ENCODE peak calls at places on chromosome 6, in four cellular contexts. U is type B pancreatic cell, S is T1000, Q is activated gamma-delta T cell treated with Interleukin-2 at 50 U/mL for 16 hours. Z is an unnamed sample.

GRCh38 chr6:142726616-142727015 is 218.4 kb downstream of the HIVEP2 start:
- DNase-seq in U (no peak), S (no peak), Q (no peak), Z (no peak)

GRCh38 chr6:71982385-71982784 is 96.0 kb downstream of the RIMS1 start:
- DNase-seq in U (no peak), S (no peak), Q (no peak), Z (no peak)

GRCh38 chr6:44237813-44238433 is 9.0 kb upstream of the HSP90AB1 start:
- DNase-seq in U (peak), S (peak), Q (peak), Z (peak)

GRCh38 chr6:116398366-116399005 is 27.7 kb downstream of the DSE start:
- DNase-seq in U (no peak), S (no peak), Q (no peak), Z (no peak)

GRCh38 chr6:43250992-43251373 is 7.7 kb downstream of the TTBK1 start:
- DNase-seq in U (no peak), S (no peak), Q (no peak), Z (peak)

GRCh38 chr6:24858154-24858801 is 59.6 kb upstream of the ARMH2 start:
- DNase-seq in U (no peak), S (no peak), Q (peak), Z (no peak)

GRCh38 chr6:150334790-150335783 is 33.7 kb upstream of the IYD start:
- DNase-seq in U (no peak), S (no peak), Q (peak), Z (no peak)

GRCh38 chr6:144659202-144659731 is 374.1 kb downstream of the UTRN start:
- DNase-seq in U (no peak), S (no peak), Q (no peak), Z (no peak)

GRCh38 chr6:24666097-24666615 is 543 bp downstream of the TDP2 start:
- DNase-seq in U (no peak), S (no peak), Q (peak), Z (no peak)

GRCh38 chr6:133577851-133578250 is 311.1 kb upstream of the TCF21 start:
- DNase-seq in U (no peak), S (no peak), Q (no peak), Z (no peak)

GRCh38 chr6:2237001-2237400 is 8.4 kb downstream of the GMDS start:
- DNase-seq in U (no peak), S (no peak), Q (no peak), Z (no peak)

GRCh38 chr6:7243188-7243942 is 69.6 kb downstream of the SSR1 start:
- DNase-seq in U (no peak), S (peak), Q (peak), Z (no peak)

GRCh38 chr6:17710331-17710730 is 3.6 kb upstream of the NUP153 start:
- DNase-seq in U (no peak), S (no peak), Q (no peak), Z (no peak)

GRCh38 chr6:56716229-56716628 is 73.5 kb upstream of the DST start:
- DNase-seq in U (no peak), S (no peak), Q (no peak), Z (no peak)

GRCh38 chr6:30037182-30037788 is 23.8 kb upstream of the POLR1H start:
- DNase-seq in U (no peak), S (no peak), Q (no peak), Z (no peak)

GRCh38 chr6:42257614-42258013 is 40.0 kb upstream of the MRPS10 start:
- DNase-seq in U (no peak), S (no peak), Q (no peak), Z (no peak)

GRCh38 chr6:7882505-7883257 is 27.9 kb downstream of the TXNDC5 start:
- DNase-seq in U (no peak), S (no peak), Q (no peak), Z (no peak)

GRCh38 chr6:9628819-9629218 is 786.1 kb downstream of the TFAP2A start:
- DNase-seq in U (no peak), S (no peak), Q (no peak), Z (no peak)

GRCh38 chr6:74166849-74167248 is 470.8 kb downstream of the CD109 start:
- DNase-seq in U (no peak), S (no peak), Q (no peak), Z (no peak)

GRCh38 chr6:18242062-18242851 is 22.1 kb downstream of the DEK start:
- DNase-seq in U (no peak), S (peak), Q (no peak), Z (no peak)

GRCh38 chr6:135128268-135128914 is 52.7 kb upstream of the MYB start:
- DNase-seq in U (no peak), S (no peak), Q (peak), Z (no peak)